ENCODE peak calls at places on chromosome 16, in eight cellular contexts. Q is ELR, R is HS-27A, M is fibroblast of the conjunctiva, Z is NAMALWA, N is hippocampal formation, C is EL, P is head of caudate nucleus. W is an unnamed sample.

GRCh38 chr16:29848420-29849297 is 14.4 kb downstream of the CDIPT start:
- DNase-seq in Q (peak; percentile 72), R (peak; percentile 26), M (peak; percentile 49), Z (peak; percentile 76), N (no peak), C (peak; percentile 64), P (peak; percentile 80), W (peak; percentile 85)

GRCh38 chr16:84191466-84191865 is 509 bp downstream of the ADAD2 start:
- DNase-seq in Q (no peak), R (no peak), M (no peak), Z (no peak), N (no peak), C (no peak), P (no peak), W (no peak)

GRCh38 chr16:65547799-65548446 is 426.1 kb upstream of the CDH11 start:
- DNase-seq in Q (peak; percentile 64), R (peak; percentile 42), M (peak; percentile 71), Z (no peak), N (no peak), C (peak; percentile 88), P (no peak), W (peak; percentile 87)

GRCh38 chr16:56974549-56975300 is 13.0 kb downstream of the CETP start:
- DNase-seq in Q (no peak), R (no peak), M (no peak), Z (no peak), N (no peak), C (no peak), P (no peak), W (no peak)

GRCh38 chr16:12601290-12601900 is 202.3 kb downstream of the CPPED1 start:
- DNase-seq in Q (no peak), R (no peak), M (no peak), Z (no peak), N (no peak), C (no peak), P (no peak), W (no peak)

GRCh38 chr16:2040450-2041105 is 7.1 kb downstream of the NTHL1 start:
- DNase-seq in Q (peak; percentile 36), R (no peak), M (no peak), Z (no peak), N (no peak), C (no peak), P (peak; percentile 48), W (no peak)

GRCh38 chr16:75116081-75116910 is at the start of gene LDHD:
- DNase-seq in Q (peak; percentile 71), R (no peak), M (peak; percentile 32), Z (no peak), N (peak; percentile 86), C (peak; percentile 57), P (peak; percentile 85), W (peak; percentile 93)

GRCh38 chr16:53899471-53899870 is 195.5 kb downstream of the FTO start:
- DNase-seq in Q (no peak), R (no peak), M (no peak), Z (no peak), N (no peak), C (no peak), P (no peak), W (peak; percentile 20)